ENCODE peak calls at places on chromosome 9, in nine cellular contexts. O is A549, T is PC-9, U is HL-60, P is upper lobe of right lung, M is H9, S is hepatocyte, K is lung, X is breast epithelium. R is an unnamed sample.

GRCh38 chr9:2181794-2182193 is 166.6 kb downstream of the SMARCA2 start:
- DNase-seq in O (peak), T (peak), U (no peak), P (no peak), M (peak), S (peak), K (no peak), X (no peak), R (peak)

GRCh38 chr9:105355810-105356209 is 92.0 kb upstream of the FSD1L start:
- DNase-seq in O (peak), T (no peak), U (no peak), P (no peak), M (no peak), S (no peak), K (no peak), X (no peak), R (no peak)

GRCh38 chr9:74463825-74464224 is 33.3 kb upstream of the RORB start:
- DNase-seq in O (no peak), T (no peak), U (peak), P (no peak), M (no peak), S (no peak), K (no peak), X (no peak), R (no peak)

GRCh38 chr9:96856363-96857286 is 2.3 kb upstream of the ZNF782 start:
- DNase-seq in O (peak), T (peak), U (peak), P (peak), M (peak), S (peak), K (peak), X (no peak), R (peak)

GRCh38 chr9:123997665-123998277 is 13.8 kb upstream of the LHX2 start:
- DNase-seq in O (no peak), T (no peak), U (no peak), P (peak), M (peak), S (no peak), K (peak), X (no peak), R (peak)

GRCh38 chr9:34559616-34560546 is 29.6 kb downstream of the CNTFR start:
- DNase-seq in O (peak), T (no peak), U (no peak), P (no peak), M (no peak), S (peak), K (no peak), X (no peak), R (peak)

GRCh38 chr9:12643686-12644085 is 49.5 kb upstream of the TYRP1 start:
- DNase-seq in O (no peak), T (no peak), U (no peak), P (no peak), M (no peak), S (no peak), K (no peak), X (no peak), R (no peak)

GRCh38 chr9:108382267-108382666 is 473.5 kb downstream of the ACTL7B start:
- DNase-seq in O (no peak), T (no peak), U (no peak), P (no peak), M (no peak), S (no peak), K (no peak), X (no peak), R (no peak)

GRCh38 chr9:113309204-113309813 is 6.1 kb upstream of the RNF183 start:
- DNase-seq in O (peak), T (peak), U (no peak), P (no peak), M (no peak), S (peak), K (no peak), X (no peak), R (peak)

GRCh38 chr9:120474579-120475243 is 105.3 kb downstream of the CDK5RAP2 start:
- DNase-seq in O (no peak), T (no peak), U (no peak), P (no peak), M (no peak), S (no peak), K (no peak), X (no peak), R (no peak)

GRCh38 chr9:117060963-117061362 is 353.9 kb downstream of the ASTN2 start:
- DNase-seq in O (no peak), T (no peak), U (no peak), P (no peak), M (no peak), S (no peak), K (no peak), X (no peak), R (no peak)

GRCh38 chr9:561430-561829 is 280.1 kb upstream of the DMRT1 start:
- DNase-seq in O (peak), T (no peak), U (no peak), P (no peak), M (no peak), S (no peak), K (no peak), X (no peak), R (no peak)

GRCh38 chr9:86700601-86701000 is 246.7 kb downstream of the GAS1 start:
- DNase-seq in O (no peak), T (no peak), U (no peak), P (no peak), M (no peak), S (peak), K (no peak), X (peak), R (no peak)

GRCh38 chr9:68489636-68490035 is 51.0 kb downstream of the TMEM252 start:
- DNase-seq in O (no peak), T (no peak), U (no peak), P (no peak), M (no peak), S (no peak), K (no peak), X (no peak), R (no peak)

GRCh38 chr9:124623966-124624734 is 117.0 kb upstream of the NR5A1 start:
- DNase-seq in O (no peak), T (no peak), U (no peak), P (no peak), M (no peak), S (no peak), K (no peak), X (no peak), R (no peak)

GRCh38 chr9:107606149-107606790 is 116.7 kb upstream of the KLF4 start:
- DNase-seq in O (no peak), T (no peak), U (no peak), P (no peak), M (no peak), S (no peak), K (no peak), X (no peak), R (no peak)

GRCh38 chr9:119852399-119852798 is 483.2 kb upstream of the BRINP1 start:
- DNase-seq in O (no peak), T (no peak), U (no peak), P (no peak), M (no peak), S (no peak), K (no peak), X (no peak), R (no peak)

GRCh38 chr9:114505187-114506081 is at the start of gene WHRN:
- DNase-seq in O (peak), T (peak), U (peak), P (peak), M (peak), S (peak), K (peak), X (peak), R (peak)

GRCh38 chr9:123390337-123391135 is 34.5 kb downstream of the CRB2 start:
- DNase-seq in O (no peak), T (no peak), U (no peak), P (no peak), M (no peak), S (no peak), K (no peak), X (no peak), R (no peak)

GRCh38 chr9:21414220-21414940 is 5.5 kb downstream of the IFNA8 start:
- DNase-seq in O (no peak), T (no peak), U (no peak), P (no peak), M (no peak), S (no peak), K (no peak), X (no peak), R (no peak)

GRCh38 chr9:23750808-23751207 is 75.2 kb downstream of the ELAVL2 start:
- DNase-seq in O (no peak), T (no peak), U (no peak), P (no peak), M (no peak), S (peak), K (no peak), X (no peak), R (no peak)

GRCh38 chr9:37840560-37841194 is 40.1 kb downstream of the DCAF10 start:
- DNase-seq in O (peak), T (peak), U (no peak), P (no peak), M (no peak), S (no peak), K (no peak), X (no peak), R (no peak)

GRCh38 chr9:38443181-38443580 is 18.9 kb upstream of the IGFBPL1 start:
- DNase-seq in O (peak), T (no peak), U (no peak), P (no peak), M (no peak), S (peak), K (no peak), X (no peak), R (no peak)

GRCh38 chr9:105405514-105406131 is 42.2 kb upstream of the FSD1L start:
- DNase-seq in O (no peak), T (no peak), U (no peak), P (no peak), M (no peak), S (no peak), K (no peak), X (no peak), R (peak)

GRCh38 chr9:86508208-86508903 is 154.1 kb upstream of the TUT7 start:
- DNase-seq in O (no peak), T (no peak), U (no peak), P (no peak), M (no peak), S (no peak), K (no peak), X (no peak), R (no peak)

GRCh38 chr9:101352892-101353462 is 31.8 kb downstream of the BAAT start:
- DNase-seq in O (no peak), T (no peak), U (no peak), P (no peak), M (no peak), S (no peak), K (no peak), X (no peak), R (no peak)

GRCh38 chr9:127723450-127723849 is 7.6 kb downstream of the TTC16 start:
- DNase-seq in O (no peak), T (peak), U (no peak), P (no peak), M (no peak), S (no peak), K (peak), X (no peak), R (no peak)

GRCh38 chr9:82489579-82489915 is 501.0 kb downstream of the SPATA31D1 start:
- DNase-seq in O (no peak), T (no peak), U (no peak), P (no peak), M (no peak), S (no peak), K (no peak), X (no peak), R (no peak)
- H3K27ac ChIP-seq in O (no peak), T (no peak), U (no peak), P (no peak), M (no peak), S (peak), K (peak), X (peak), R (no peak)

GRCh38 chr9:20307662-20308061 is 314.6 kb downstream of the MLLT3 start:
- DNase-seq in O (no peak), T (no peak), U (no peak), P (no peak), M (peak), S (no peak), K (no peak), X (no peak), R (no peak)
- TF ChIP-seq CTCF in O (no peak), T (no peak), U (no peak), P (no peak), M (peak), S (no peak), K (no peak), X (no peak), R (no peak)

DNA sequence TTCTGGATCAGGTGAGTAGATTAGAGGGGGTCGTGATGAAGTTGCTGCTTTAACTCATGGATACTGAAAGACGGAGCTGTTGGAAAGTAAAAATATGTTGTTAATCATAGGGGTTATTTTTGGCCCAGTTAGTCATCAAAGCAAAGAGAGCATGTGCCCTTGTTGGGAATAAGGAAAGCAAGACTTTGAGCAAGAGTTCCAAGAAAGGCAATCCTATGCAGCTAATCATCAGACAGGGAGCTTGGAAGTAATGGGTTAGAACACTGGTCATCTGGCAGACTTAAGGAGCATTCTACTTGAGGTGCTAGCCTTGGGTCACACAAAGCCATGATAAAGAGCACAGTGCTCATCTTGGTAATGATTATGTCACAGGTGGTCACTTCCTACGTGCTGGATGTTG is 18.3 kb downstream of the ASPN start:
- DNase-seq in O (peak), T (no peak), U (no peak), P (no peak), M (no peak), S (peak), K (no peak), X (no peak), R (no peak)
- H3K27ac ChIP-seq in O (no peak), T (no peak), U (no peak), P (no peak), M (no peak), S (no peak), K (no peak), X (peak), R (no peak)

GRCh38 chr9:28951945-28952344 is 1378.7 kb upstream of the C9orf72 start:
- DNase-seq in O (peak), T (no peak), U (no peak), P (no peak), M (no peak), S (no peak), K (no peak), X (no peak), R (no peak)
- TF ChIP-seq CTCF in O (no peak), T (no peak), U (no peak), P (peak), M (peak), S (peak), K (no peak), X (no peak), R (peak)

GRCh38 chr9:121652037-121652837 is 803 bp downstream of the DAB2IP start:
- DNase-seq in O (no peak), T (peak), U (no peak), P (no peak), M (peak), S (peak), K (no peak), X (no peak), R (no peak)
- H3K27ac ChIP-seq in O (peak), T (no peak), U (no peak), P (peak), M (no peak), S (peak), K (peak), X (peak), R (peak)

GRCh38 chr9:136625101-136626065 is 37.3 kb upstream of the EGFL7 start:
- DNase-seq in O (peak), T (peak), U (peak), P (peak), M (no peak), S (peak), K (peak), X (no peak), R (peak)
- TF ChIP-seq CTCF in O (peak), T (peak), U (no peak), P (peak), M (peak), S (peak), K (peak), X (no peak), R (peak)

DNA sequence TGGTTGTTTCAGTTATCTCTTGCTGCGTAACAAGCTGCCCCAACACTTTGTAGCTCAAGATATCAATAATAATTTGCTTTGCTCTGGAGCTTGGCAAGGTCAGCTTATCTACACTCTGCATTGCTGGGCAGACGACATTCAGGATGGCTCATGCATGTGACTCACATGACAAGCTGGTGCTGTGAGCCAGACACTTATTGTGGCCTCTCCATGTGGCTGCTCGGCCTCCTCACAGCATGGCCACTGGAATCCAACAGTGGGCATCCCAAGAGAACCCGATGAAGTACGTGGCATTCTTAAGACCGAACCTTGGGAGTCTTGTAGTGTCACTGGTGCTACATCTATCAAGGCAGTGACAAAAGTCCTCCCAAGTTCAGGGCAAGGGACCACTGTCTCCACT is 94.2 kb upstream of the MVB12B start:
- DNase-seq in O (no peak), T (no peak), U (no peak), P (no peak), M (no peak), S (no peak), K (no peak), X (no peak), R (no peak)
- H3K27ac ChIP-seq in O (no peak), T (no peak), U (no peak), P (no peak), M (no peak), S (no peak), K (no peak), X (no peak), R (no peak)

GRCh38 chr9:77673912-77674791 is 26.0 kb upstream of the GNA14 start:
- DNase-seq in O (peak), T (no peak), U (no peak), P (no peak), M (no peak), S (no peak), K (no peak), X (no peak), R (no peak)
- TF ChIP-seq CTCF in O (no peak), T (no peak), U (no peak), P (no peak), M (peak), S (no peak), K (no peak), X (no peak), R (no peak)

GRCh38 chr9:130785053-130785452 is 50.0 kb upstream of the ABL1 start:
- DNase-seq in O (no peak), T (no peak), U (no peak), P (no peak), M (no peak), S (no peak), K (no peak), X (no peak), R (no peak)
- H3K27ac ChIP-seq in O (no peak), T (no peak), U (no peak), P (no peak), M (no peak), S (no peak), K (no peak), X (no peak), R (no peak)

GRCh38 chr9:134359493-134360179 is 33.4 kb downstream of the RXRA start:
- DNase-seq in O (no peak), T (peak), U (no peak), P (no peak), M (no peak), S (no peak), K (no peak), X (no peak), R (no peak)

GRCh38 chr9:134360897-134361296 is 34.6 kb downstream of the RXRA start:
- DNase-seq in O (no peak), T (peak), U (no peak), P (no peak), M (no peak), S (no peak), K (no peak), X (peak), R (no peak)

GRCh38 chr9:134358968-134359319 is 32.7 kb downstream of the RXRA start:
- DNase-seq in O (no peak), T (no peak), U (no peak), P (no peak), M (no peak), S (no peak), K (no peak), X (no peak), R (no peak)

GRCh38 chr9:134361426-134361825 is 35.2 kb downstream of the RXRA start:
- DNase-seq in O (no peak), T (no peak), U (no peak), P (no peak), M (no peak), S (no peak), K (no peak), X (no peak), R (no peak)

GRCh38 chr9:134360180-134360759 is 34.0 kb downstream of the RXRA start:
- DNase-seq in O (no peak), T (no peak), U (no peak), P (no peak), M (no peak), S (no peak), K (no peak), X (no peak), R (no peak)
- TF ChIP-seq CTCF in O (no peak), T (no peak), U (no peak), P (no peak), M (no peak), S (no peak), K (no peak), X (no peak), R (no peak)

R was measured in WERI-Rb-1.